ENCODE peak calls at places on chromosomes 11 and 22, in seven cellular contexts. X, M, G, Q, P, Y and Z are unnamed samples.

GRCh38 chr11:57555393-57555792 is 12.1 kb downstream of the UBE2L6 start:
- DNase-seq in Y (no peak), X (no peak), P (no peak), M (no peak), G (no peak), Q (no peak), Z (no peak)

GRCh38 chr11:69156673-69157155 is 979 bp downstream of the SMIM38 start:
- DNase-seq in M (peak; percentile 22), X (no peak), G (no peak), Q (no peak), P (no peak), Y (peak; percentile 47), Z (no peak)

GRCh38 chr11:134027671-134028070 is 41.2 kb upstream of the JAM3 start:
- DNase-seq in G (peak; percentile 56), M (no peak), P (no peak), Q (no peak), Y (no peak), X (no peak), Z (no peak)

GRCh38 chr11:9170450-9170849 is 79.1 kb upstream of the SCUBE2 start:
- DNase-seq in M (peak; percentile 68), G (no peak), Y (no peak), P (no peak), X (peak; percentile 58), Q (no peak), Z (peak; percentile 12)

GRCh38 chr11:1194231-1194976 is 28.5 kb upstream of the MUC5B start:
- DNase-seq in P (no peak), Q (peak; percentile 70), X (no peak), M (no peak), G (no peak), Y (no peak), Z (no peak)

GRCh38 chr11:123475478-123475877 is 45.4 kb downstream of the GRAMD1B start:
- DNase-seq in G (no peak), P (no peak), Y (no peak), Q (no peak), X (no peak), M (peak; percentile 22), Z (no peak)

GRCh38 chr11:60921259-60921658 is 3.0 kb upstream of the TMEM132A start:
- DNase-seq in Q (no peak), M (no peak), G (no peak), Y (no peak), X (no peak), P (no peak), Z (no peak)

GRCh38 chr11:111327908-111328624 is 29.7 kb downstream of the POU2AF3 start:
- DNase-seq in Y (peak; percentile 49), P (no peak), X (no peak), Q (peak; percentile 85), M (peak; percentile 23), G (no peak), Z (no peak)

GRCh38 chr11:45768486-45768885 is 36.5 kb upstream of the SLC35C1 start:
- DNase-seq in X (no peak), M (no peak), P (no peak), Y (no peak), G (no peak), Q (no peak), Z (no peak)

GRCh38 chr11:55357560-55358184 is 10.1 kb upstream of the OR4A15 start:
- DNase-seq in Y (no peak), M (no peak), Q (no peak), G (no peak), X (no peak), P (no peak), Z (no peak)
- TF ChIP-seq CTCF in Y (no peak), M (no peak), Q (no peak), G (peak; percentile 39), X (no peak), P (peak; percentile 55), Z (no peak)

GRCh38 chr11:67002297-67002913 is 20.5 kb upstream of the SYT12 start:
- DNase-seq in Y (no peak), Q (no peak), P (no peak), G (no peak), X (no peak), M (no peak), Z (no peak)
- TF ChIP-seq CTCF in Y (no peak), Q (no peak), P (no peak), G (no peak), X (no peak), M (no peak), Z (no peak)

GRCh38 chr11:126607776-126608625 is 252.5 kb downstream of the ST3GAL4 start:
- DNase-seq in P (no peak), G (no peak), Y (no peak), M (no peak), X (no peak), Q (no peak), Z (no peak)

GRCh38 chr11:126611438-126611837 is 256.0 kb downstream of the ST3GAL4 start:
- DNase-seq in G (no peak), Q (no peak), M (no peak), X (no peak), Y (no peak), P (no peak), Z (no peak)

GRCh38 chr11:126606484-126606883 is 251.0 kb downstream of the ST3GAL4 start:
- DNase-seq in Q (no peak), G (no peak), Y (no peak), X (no peak), P (no peak), M (no peak), Z (no peak)

GRCh38 chr11:126607374-126607773 is 251.9 kb downstream of the ST3GAL4 start:
- DNase-seq in X (peak; percentile 27), Q (no peak), P (peak; percentile 78), G (peak; percentile 16), Y (peak; percentile 39), M (peak; percentile 37), Z (peak; percentile 31)

DNA sequence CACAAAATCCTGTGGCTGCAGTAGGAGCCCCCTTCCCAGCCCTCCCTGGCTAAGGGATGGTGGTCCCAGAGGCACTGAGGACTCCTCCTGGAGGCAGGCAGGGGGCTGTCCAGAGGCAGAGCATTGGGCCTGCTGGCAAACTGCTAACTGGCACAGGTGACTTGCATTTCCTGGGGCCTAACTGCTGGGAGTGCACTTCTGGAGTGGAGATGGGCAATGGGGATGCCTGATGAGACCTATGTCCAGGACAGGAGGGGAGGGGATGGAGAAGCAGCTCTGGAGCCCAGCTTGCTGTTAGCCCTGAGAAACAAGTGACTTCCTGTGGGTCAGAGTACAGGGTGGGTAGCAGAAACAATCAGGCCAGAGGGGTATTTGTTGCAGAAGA is 253.1 kb downstream of the ST3GAL4 start:
- DNase-seq in X (no peak), Y (no peak), Q (no peak), P (no peak), M (no peak), G (no peak), Z (no peak)
- TF ChIP-seq CTCF in X (no peak), Y (no peak), Q (no peak), P (no peak), M (no peak), G (no peak), Z (no peak)

GRCh38 chr11:66311965-66312548 is 4.8 kb downstream of the CD248 start:
- DNase-seq in Q (peak; percentile 94), X (peak; percentile 86), G (peak; percentile 92), P (peak; percentile 90), Y (peak; percentile 93), M (peak; percentile 92), Z (peak; percentile 77)
- TF ChIP-seq CTCF in Q (no peak), X (no peak), G (no peak), P (peak; percentile 96), Y (peak; percentile 98), M (peak; percentile 79), Z (peak; percentile 94)

DNA sequence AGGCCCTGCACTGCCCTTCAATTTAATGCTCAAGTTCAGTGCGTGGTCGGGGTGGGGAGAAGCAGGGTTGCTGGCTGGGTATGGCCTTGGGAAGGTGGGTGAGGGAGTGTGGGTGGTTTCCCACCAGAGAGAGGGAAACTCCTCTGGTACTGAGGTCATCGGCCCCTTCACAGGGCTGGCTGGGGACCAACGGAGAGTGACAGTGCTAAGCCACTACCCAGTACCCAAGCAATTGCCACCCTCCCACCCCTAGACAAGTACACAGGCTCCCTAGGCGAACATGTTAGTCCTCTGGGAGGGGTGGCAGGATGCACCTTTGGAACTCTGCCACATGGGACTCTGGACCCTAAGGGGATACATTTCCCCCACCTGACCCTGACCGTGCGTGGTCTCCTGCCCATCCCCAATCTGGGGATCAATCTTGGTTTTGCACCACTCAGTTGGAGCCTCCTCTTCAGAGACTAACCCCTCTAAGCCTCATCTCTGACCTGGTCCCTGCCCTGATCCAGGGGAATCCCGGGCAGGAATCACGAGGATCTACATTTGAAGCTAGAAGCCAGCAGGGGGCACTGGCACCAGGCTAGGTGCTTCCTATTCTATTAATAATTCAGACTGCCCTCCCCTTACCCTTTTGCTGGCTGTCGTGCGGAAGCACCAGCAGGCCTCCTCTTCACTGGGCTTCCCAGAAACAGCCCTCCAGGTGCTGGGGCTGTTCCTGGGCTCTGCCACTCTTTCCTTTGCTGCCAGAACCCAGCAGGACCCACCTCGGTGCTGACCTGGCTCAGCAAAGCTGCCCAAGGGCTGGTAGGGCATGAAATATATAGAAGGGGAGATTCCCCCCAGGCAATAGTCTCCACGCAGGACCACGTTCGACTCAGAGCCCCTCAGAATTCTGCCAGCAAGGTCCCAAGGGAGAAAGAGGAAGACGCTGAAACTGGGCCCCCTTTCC is 377.7 kb downstream of the TENM4 start:
- DNase-seq in G (no peak), X (no peak), Q (no peak), M (no peak), P (peak; percentile 17), Y (no peak), Z (no peak)
- TF ChIP-seq CTCF in G (peak; percentile 37), X (peak; percentile 46), Q (no peak), M (peak; percentile 44), P (no peak), Y (peak; percentile 18), Z (peak; percentile 26)

DNA sequence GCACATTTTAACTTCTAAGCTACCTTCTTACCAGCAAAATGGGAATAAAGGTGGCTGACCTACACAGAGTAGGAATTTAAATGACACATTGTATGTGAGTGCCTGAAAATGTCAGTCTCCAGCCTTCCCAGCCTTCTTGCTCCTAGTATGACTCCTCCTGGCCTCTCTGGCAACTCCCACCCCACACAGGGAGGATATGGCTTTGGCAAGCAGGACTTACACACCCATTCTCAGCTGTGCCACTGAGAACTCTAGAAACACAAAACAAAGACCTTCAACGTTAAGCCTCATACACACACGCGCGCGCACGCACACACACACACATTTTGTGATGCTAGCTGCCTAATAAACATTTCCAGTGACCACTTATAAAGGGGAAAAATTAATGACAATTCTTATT is 65.8 kb downstream of the PACSIN2 start:
- DNase-seq in P (no peak), G (no peak), M (peak; percentile 74), Y (peak; percentile 69), X (peak; percentile 64), Q (no peak), Z (no peak)
- TF ChIP-seq CTCF in P (no peak), G (no peak), M (no peak), Y (no peak), X (no peak), Q (no peak), Z (peak; percentile 4)

DNA sequence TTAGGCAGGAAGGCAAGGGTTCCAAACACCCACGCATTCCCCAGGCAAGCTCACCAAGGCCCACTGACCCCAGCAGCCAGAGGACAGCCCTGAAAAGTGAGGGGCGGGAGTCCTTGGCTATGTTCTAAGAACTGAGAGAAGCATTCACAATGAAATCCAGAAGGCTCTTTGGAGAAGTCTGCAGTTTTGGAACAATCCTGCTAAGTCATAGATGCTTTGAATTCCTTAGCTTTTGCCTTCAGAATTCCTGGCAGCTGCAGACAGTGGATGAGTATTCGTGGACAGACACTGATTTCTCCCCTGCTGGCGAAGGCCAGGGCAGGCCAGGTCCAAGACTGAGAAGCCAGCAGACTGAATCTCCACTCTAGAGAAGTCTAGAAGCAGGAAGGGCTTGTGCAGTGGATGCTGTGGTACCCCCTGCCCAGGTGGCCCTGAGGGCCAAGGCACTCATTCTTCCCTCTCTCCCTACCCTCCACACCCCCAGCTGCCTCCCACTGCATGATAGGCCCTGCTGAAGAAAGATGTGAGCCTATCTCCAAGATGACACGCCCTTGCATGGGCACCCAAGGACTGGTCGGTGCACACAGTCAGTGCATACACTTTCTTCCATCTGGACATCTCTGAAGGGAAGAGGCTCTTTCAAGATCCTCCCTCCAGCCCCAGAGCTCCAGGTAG is 133.2 kb upstream of the TEAD1 start:
- DNase-seq in G (no peak), X (peak; percentile 94), P (no peak), Q (no peak), M (peak; percentile 96), Y (no peak), Z (peak; percentile 76)
- TF ChIP-seq CTCF in G (no peak), X (peak; percentile 22), P (no peak), Q (no peak), M (peak; percentile 32), Y (no peak), Z (peak; percentile 50)